ENCODE peak calls at places on chromosomes 2 and 18, in seven cellular contexts. One of them, this sample, is unnamed.

GRCh38 chr2:151973901-151974199 is 125.0 kb downstream of the CACNB4 start:
- DNase-seq in A549: no peak
- DNase-seq in colonic mucosa: no peak
- DNase-seq in fibroblast of the aortic adventitia: peak; percentile 15
- DNase-seq in AG04450: no peak
- DNase-seq in mucosa of descending colon: no peak
- DNase-seq in natural killer cell: no peak
- DNase-seq in this sample: peak; percentile 51

GRCh38 chr18:34978953-34979608 is 62.1 kb upstream of the MAPRE2 start:
- DNase-seq in colonic mucosa: peak; percentile 77
- DNase-seq in fibroblast of the aortic adventitia: peak; percentile 90
- DNase-seq in natural killer cell: peak; percentile 56
- DNase-seq in AG04450: peak; percentile 76
- DNase-seq in A549: peak; percentile 74
- DNase-seq in mucosa of descending colon: peak; percentile 66
- DNase-seq in this sample: peak; percentile 97

GRCh38 chr2:127631997-127632581 is 13.9 kb upstream of the GPR17 start:
- DNase-seq in AG04450: no peak
- DNase-seq in colonic mucosa: no peak
- DNase-seq in A549: no peak
- DNase-seq in natural killer cell: no peak
- DNase-seq in mucosa of descending colon: no peak
- DNase-seq in fibroblast of the aortic adventitia: no peak
- DNase-seq in this sample: no peak

GRCh38 chr18:35942661-35943060 is 29.8 kb upstream of the RMP24 start:
- DNase-seq in A549: no peak
- DNase-seq in natural killer cell: no peak
- DNase-seq in mucosa of descending colon: no peak
- DNase-seq in colonic mucosa: no peak
- DNase-seq in fibroblast of the aortic adventitia: no peak
- DNase-seq in AG04450: no peak
- DNase-seq in this sample: no peak

GRCh38 chr2:217086038-217086522 is 226.2 kb upstream of the TNP1 start:
- DNase-seq in mucosa of descending colon: no peak
- DNase-seq in fibroblast of the aortic adventitia: no peak
- DNase-seq in AG04450: no peak
- DNase-seq in colonic mucosa: no peak
- DNase-seq in A549: no peak
- DNase-seq in natural killer cell: no peak
- DNase-seq in this sample: peak; percentile 89

GRCh38 chr2:236045264-236046235 is 122.6 kb downstream of the GBX2 start:
- DNase-seq in natural killer cell: no peak
- DNase-seq in A549: no peak
- DNase-seq in fibroblast of the aortic adventitia: no peak
- DNase-seq in colonic mucosa: no peak
- DNase-seq in mucosa of descending colon: no peak
- DNase-seq in AG04450: no peak
- DNase-seq in this sample: no peak

GRCh38 chr2:158740591-158740990 is 54.5 kb upstream of the DAPL1 start:
- DNase-seq in fibroblast of the aortic adventitia: peak; percentile 87
- DNase-seq in mucosa of descending colon: no peak
- DNase-seq in natural killer cell: no peak
- DNase-seq in A549: no peak
- DNase-seq in colonic mucosa: no peak
- DNase-seq in AG04450: peak; percentile 27
- DNase-seq in this sample: peak; percentile 80

GRCh38 chr18:2108581-2108980 is 462.7 kb downstream of the METTL4 start:
- DNase-seq in mucosa of descending colon: no peak
- DNase-seq in fibroblast of the aortic adventitia: peak; percentile 22
- DNase-seq in A549: no peak
- DNase-seq in colonic mucosa: no peak
- DNase-seq in AG04450: no peak
- DNase-seq in natural killer cell: no peak
- DNase-seq in this sample: peak; percentile 71

GRCh38 chr2:196148736-196149135 is 22.6 kb downstream of the STK17B start:
- DNase-seq in fibroblast of the aortic adventitia: no peak
- DNase-seq in natural killer cell: no peak
- DNase-seq in mucosa of descending colon: no peak
- DNase-seq in AG04450: no peak
- DNase-seq in A549: no peak
- DNase-seq in colonic mucosa: no peak
- DNase-seq in this sample: no peak

GRCh38 chr18:49185636-49186035 is 234.9 kb upstream of the SMAD7 start:
- DNase-seq in natural killer cell: no peak
- DNase-seq in colonic mucosa: no peak
- DNase-seq in A549: no peak
- DNase-seq in AG04450: no peak
- DNase-seq in mucosa of descending colon: no peak
- DNase-seq in fibroblast of the aortic adventitia: peak; percentile 8
- DNase-seq in this sample: no peak

GRCh38 chr2:85811173-85811849 is 57.5 kb downstream of the ATOH8 start:
- DNase-seq in mucosa of descending colon: peak; percentile 62
- DNase-seq in A549: no peak
- DNase-seq in AG04450: no peak
- DNase-seq in colonic mucosa: peak; percentile 76
- DNase-seq in natural killer cell: no peak
- DNase-seq in fibroblast of the aortic adventitia: peak; percentile 71
- DNase-seq in this sample: peak; percentile 53

GRCh38 chr2:54207666-54208195 is 48.3 kb downstream of the TSPYL6 start:
- DNase-seq in AG04450: no peak
- DNase-seq in fibroblast of the aortic adventitia: peak; percentile 94
- DNase-seq in natural killer cell: no peak
- DNase-seq in A549: no peak
- DNase-seq in colonic mucosa: no peak
- DNase-seq in mucosa of descending colon: no peak
- DNase-seq in this sample: peak; percentile 41

GRCh38 chr2:236610991-236611821 is 41.6 kb downstream of the ACKR3 start:
- DNase-seq in A549: no peak
- DNase-seq in AG04450: no peak
- DNase-seq in natural killer cell: no peak
- DNase-seq in mucosa of descending colon: no peak
- DNase-seq in fibroblast of the aortic adventitia: peak; percentile 54
- DNase-seq in colonic mucosa: no peak
- DNase-seq in this sample: peak; percentile 63

GRCh38 chr2:239291505-239292350 is 109.1 kb downstream of the HDAC4 start:
- DNase-seq in fibroblast of the aortic adventitia: no peak
- DNase-seq in mucosa of descending colon: peak; percentile 23
- DNase-seq in natural killer cell: no peak
- DNase-seq in colonic mucosa: no peak
- DNase-seq in A549: no peak
- DNase-seq in AG04450: no peak
- DNase-seq in this sample: no peak

GRCh38 chr2:196486145-196486544 is 153.4 kb upstream of the CCDC150 start:
- DNase-seq in mucosa of descending colon: no peak
- DNase-seq in A549: no peak
- DNase-seq in natural killer cell: no peak
- DNase-seq in colonic mucosa: no peak
- DNase-seq in AG04450: no peak
- DNase-seq in fibroblast of the aortic adventitia: peak; percentile 18
- DNase-seq in this sample: no peak

GRCh38 chr18:49565656-49566055 is 3.8 kb downstream of the LIPG start:
- DNase-seq in A549: no peak
- DNase-seq in natural killer cell: no peak
- DNase-seq in mucosa of descending colon: no peak
- DNase-seq in AG04450: no peak
- DNase-seq in colonic mucosa: no peak
- DNase-seq in fibroblast of the aortic adventitia: peak; percentile 79
- DNase-seq in this sample: peak; percentile 59

GRCh38 chr2:70569559-70569958 is 15.9 kb upstream of the TGFA start:
- DNase-seq in natural killer cell: no peak
- DNase-seq in fibroblast of the aortic adventitia: no peak
- DNase-seq in colonic mucosa: no peak
- DNase-seq in AG04450: no peak
- DNase-seq in A549: no peak
- DNase-seq in mucosa of descending colon: no peak
- DNase-seq in this sample: no peak

GRCh38 chr2:26614205-26615128 is 26.7 kb downstream of the CIB4 start:
- DNase-seq in natural killer cell: no peak
- DNase-seq in A549: no peak
- DNase-seq in mucosa of descending colon: no peak
- DNase-seq in fibroblast of the aortic adventitia: no peak
- DNase-seq in colonic mucosa: no peak
- DNase-seq in AG04450: no peak
- DNase-seq in this sample: no peak

DNA sequence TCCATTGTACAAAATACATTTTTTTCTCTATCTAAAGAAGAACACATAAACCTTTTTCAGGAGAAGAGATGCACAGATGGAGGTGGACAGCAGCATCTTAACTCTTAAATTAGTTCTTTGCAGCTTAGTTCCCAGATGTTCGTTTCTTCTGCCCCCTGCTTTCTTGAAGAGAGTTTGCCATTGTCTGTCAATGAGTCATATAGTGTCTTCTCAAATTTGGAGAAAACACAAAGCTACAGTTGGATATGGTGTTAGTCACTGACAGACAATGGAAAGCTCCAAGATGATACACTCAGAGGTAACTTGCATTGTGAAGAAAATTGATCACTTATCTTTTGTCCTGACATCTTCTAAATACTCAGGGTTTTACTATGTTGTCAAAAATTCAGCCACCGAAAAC is 48.8 kb upstream of the TMEFF2 start:
- DNase-seq in mucosa of descending colon: no peak
- DNase-seq in natural killer cell: no peak
- DNase-seq in fibroblast of the aortic adventitia: peak; percentile 24
- DNase-seq in colonic mucosa: no peak
- DNase-seq in AG04450: no peak
- DNase-seq in A549: no peak
- DNase-seq in this sample: peak; percentile 44
- TF ChIP-seq CTCF in mucosa of descending colon: no peak
- TF ChIP-seq CTCF in natural killer cell: no peak
- TF ChIP-seq CTCF in fibroblast of the aortic adventitia: no peak
- TF ChIP-seq CTCF in colonic mucosa: no peak
- TF ChIP-seq CTCF in AG04450: peak; percentile 6
- TF ChIP-seq CTCF in A549: no peak
- TF ChIP-seq CTCF in this sample: no peak

DNA sequence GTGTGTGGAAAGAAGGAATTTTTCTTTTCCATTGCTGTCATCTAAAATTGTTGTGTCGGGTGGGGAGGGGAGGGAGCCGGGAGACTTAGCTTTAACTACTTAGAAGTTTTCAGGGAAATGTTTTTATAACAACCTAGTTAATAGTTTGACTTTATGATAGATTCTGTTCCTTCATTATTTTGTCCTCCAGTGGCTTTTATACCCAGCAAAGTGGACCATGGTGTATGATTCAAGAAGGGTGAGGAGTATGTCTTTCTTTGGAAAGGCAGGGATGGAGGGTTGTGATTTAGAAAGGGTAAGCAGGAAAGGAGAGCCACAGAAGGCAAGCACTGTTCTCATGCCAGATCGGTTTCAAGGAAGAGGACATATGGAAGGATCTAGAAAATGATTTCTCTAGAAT is 261.8 kb downstream of the NEDD4L start:
- DNase-seq in fibroblast of the aortic adventitia: no peak
- DNase-seq in AG04450: no peak
- DNase-seq in natural killer cell: no peak
- DNase-seq in A549: no peak
- DNase-seq in mucosa of descending colon: no peak
- DNase-seq in colonic mucosa: no peak
- DNase-seq in this sample: no peak
- TF ChIP-seq CTCF in fibroblast of the aortic adventitia: no peak
- TF ChIP-seq CTCF in AG04450: no peak
- TF ChIP-seq CTCF in natural killer cell: no peak
- TF ChIP-seq CTCF in A549: no peak
- TF ChIP-seq CTCF in mucosa of descending colon: no peak
- TF ChIP-seq CTCF in colonic mucosa: no peak
- TF ChIP-seq CTCF in this sample: no peak

GRCh38 chr2:3534251-3534814 is 15.0 kb upstream of the ADI1 start:
- DNase-seq in mucosa of descending colon: no peak
- DNase-seq in natural killer cell: no peak
- DNase-seq in colonic mucosa: no peak
- DNase-seq in A549: no peak
- DNase-seq in AG04450: no peak
- DNase-seq in fibroblast of the aortic adventitia: no peak
- DNase-seq in this sample: no peak

GRCh38 chr2:3536682-3537632 is 17.6 kb upstream of the ADI1 start:
- DNase-seq in colonic mucosa: peak; percentile 22
- DNase-seq in AG04450: no peak
- DNase-seq in natural killer cell: no peak
- DNase-seq in A549: peak; percentile 81
- DNase-seq in mucosa of descending colon: no peak
- DNase-seq in fibroblast of the aortic adventitia: peak; percentile 57
- DNase-seq in this sample: peak; percentile 46

GRCh38 chr2:3535467-3535793 is 16.1 kb upstream of the ADI1 start:
- DNase-seq in A549: no peak
- DNase-seq in fibroblast of the aortic adventitia: no peak
- DNase-seq in AG04450: no peak
- DNase-seq in natural killer cell: no peak
- DNase-seq in mucosa of descending colon: no peak
- DNase-seq in colonic mucosa: no peak
- DNase-seq in this sample: no peak

GRCh38 chr2:3533836-3534235 is 14.5 kb upstream of the ADI1 start:
- DNase-seq in fibroblast of the aortic adventitia: no peak
- DNase-seq in mucosa of descending colon: no peak
- DNase-seq in AG04450: no peak
- DNase-seq in colonic mucosa: no peak
- DNase-seq in natural killer cell: no peak
- DNase-seq in A549: no peak
- DNase-seq in this sample: no peak

DNA sequence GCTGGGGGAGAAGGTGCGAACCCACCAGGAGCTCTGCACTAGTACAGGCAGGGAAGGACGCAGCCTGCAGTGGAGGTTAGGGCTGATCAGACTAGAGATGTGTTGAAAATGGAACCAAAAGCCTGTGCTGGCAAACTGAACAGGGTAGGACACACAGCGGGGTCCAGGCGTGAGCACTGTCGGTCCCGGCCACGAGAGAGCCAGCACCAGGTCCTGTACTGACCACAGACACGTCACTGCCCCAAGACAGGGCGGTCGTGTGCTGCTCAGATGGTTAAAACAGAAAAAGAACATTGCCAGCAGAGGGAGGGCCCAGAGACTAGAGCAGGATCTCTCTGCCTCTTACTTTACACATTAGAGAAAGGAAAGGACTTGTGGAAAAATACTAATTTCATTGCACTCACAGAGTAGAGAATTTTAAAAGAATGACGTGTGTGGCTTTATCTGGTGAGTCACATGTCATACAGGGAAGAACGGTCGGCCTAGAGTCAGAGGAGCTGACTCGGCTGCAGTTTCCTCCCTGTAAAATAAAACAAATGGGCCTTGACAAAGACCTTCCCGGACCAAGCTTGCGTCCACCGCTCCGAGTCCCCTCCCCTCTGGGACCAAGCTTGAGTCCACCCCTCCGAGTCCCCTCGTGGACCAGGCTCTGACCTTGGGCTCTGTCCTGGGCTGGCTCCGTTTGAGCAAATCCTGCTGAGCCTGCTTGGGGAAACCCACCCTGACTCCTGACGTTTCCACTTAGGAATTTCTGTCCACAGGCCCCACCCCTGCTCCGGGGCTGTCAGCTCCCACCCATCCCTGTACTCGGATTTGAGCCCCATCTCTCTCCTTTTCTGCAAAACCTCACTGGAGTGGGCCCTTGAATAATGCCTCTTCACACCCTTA is 16.7 kb upstream of the ADI1 start:
- DNase-seq in natural killer cell: no peak
- DNase-seq in colonic mucosa: peak; percentile 36
- DNase-seq in A549: no peak
- DNase-seq in mucosa of descending colon: peak; percentile 45
- DNase-seq in AG04450: peak; percentile 63
- DNase-seq in fibroblast of the aortic adventitia: peak; percentile 89
- DNase-seq in this sample: peak; percentile 92
- TF ChIP-seq CTCF in natural killer cell: no peak
- TF ChIP-seq CTCF in colonic mucosa: no peak
- TF ChIP-seq CTCF in A549: peak; percentile 17
- TF ChIP-seq CTCF in mucosa of descending colon: no peak
- TF ChIP-seq CTCF in AG04450: peak; percentile 46
- TF ChIP-seq CTCF in fibroblast of the aortic adventitia: peak; percentile 33
- TF ChIP-seq CTCF in this sample: peak; percentile 24

GRCh38 chr2:190023860-190024259 is 38.7 kb downstream of the MSTN start:
- DNase-seq in A549: peak; percentile 13
- DNase-seq in colonic mucosa: no peak
- DNase-seq in natural killer cell: no peak
- DNase-seq in AG04450: peak; percentile 2
- DNase-seq in mucosa of descending colon: no peak
- DNase-seq in fibroblast of the aortic adventitia: peak; percentile 67
- DNase-seq in this sample: peak; percentile 26
- TF ChIP-seq CTCF in A549: peak; percentile 55
- TF ChIP-seq CTCF in colonic mucosa: peak; percentile 49
- TF ChIP-seq CTCF in natural killer cell: peak; percentile 45
- TF ChIP-seq CTCF in AG04450: peak; percentile 65
- TF ChIP-seq CTCF in mucosa of descending colon: no peak
- TF ChIP-seq CTCF in fibroblast of the aortic adventitia: peak; percentile 63
- TF ChIP-seq CTCF in this sample: peak; percentile 43